ENCODE peak calls at places on chromosomes 13 and 19, in eight cellular contexts. W is left lung; B is H1; Q is ascending aorta; S is pancreas; H is PC-3; R is CD4-positive, alpha-beta T cell; C is neural crest cell. F is an unnamed sample.

GRCh38 chr13:35909837-35910236 is 221.3 kb downstream of the DCLK1 start:
- DNase-seq in W (no peak), B (no peak), Q (no peak), S (no peak), H (no peak), R (no peak), C (no peak), F (no peak)

GRCh38 chr13:99797716-99798115 is 173.9 kb downstream of the ZIC5 start:
- DNase-seq in W (no peak), B (no peak), Q (no peak), S (no peak), H (no peak), R (no peak), C (no peak), F (no peak)

GRCh38 chr19:33214621-33215020 is 11.0 kb downstream of the SLC7A10 start:
- DNase-seq in W (peak; percentile 0), B (no peak), Q (no peak), S (no peak), H (peak; percentile 4), R (no peak), C (peak; percentile 37), F (no peak)

GRCh38 chr19:49073514-49074378 is 1.2 kb upstream of the KCNA7 start:
- DNase-seq in W (no peak), B (no peak), Q (no peak), S (no peak), H (peak; percentile 57), R (no peak), C (no peak), F (no peak)

GRCh38 chr13:64078480-64078936 is 2662.9 kb upstream of the PCDH20 start:
- DNase-seq in W (peak; percentile 62), B (no peak), Q (no peak), S (no peak), H (no peak), R (no peak), C (no peak), F (no peak)

GRCh38 chr19:5134683-5135082 is 165.8 kb downstream of the KDM4B start:
- DNase-seq in W (no peak), B (no peak), Q (no peak), S (no peak), H (no peak), R (no peak), C (no peak), F (no peak)

GRCh38 chr13:30341815-30342570 is 34.6 kb upstream of the KATNAL1 start:
- DNase-seq in W (peak; percentile 83), B (no peak), Q (peak; percentile 94), S (peak; percentile 77), H (peak; percentile 90), R (no peak), C (no peak), F (no peak)

GRCh38 chr19:13953021-13953531 is 767 bp downstream of the DCAF15 start:
- DNase-seq in W (no peak), B (no peak), Q (no peak), S (no peak), H (peak; percentile 46), R (no peak), C (no peak), F (no peak)

GRCh38 chr13:55500694-55501093 is 1640.0 kb upstream of the PRR20A start:
- DNase-seq in W (no peak), B (no peak), Q (no peak), S (no peak), H (no peak), R (no peak), C (no peak), F (no peak)

DNA sequence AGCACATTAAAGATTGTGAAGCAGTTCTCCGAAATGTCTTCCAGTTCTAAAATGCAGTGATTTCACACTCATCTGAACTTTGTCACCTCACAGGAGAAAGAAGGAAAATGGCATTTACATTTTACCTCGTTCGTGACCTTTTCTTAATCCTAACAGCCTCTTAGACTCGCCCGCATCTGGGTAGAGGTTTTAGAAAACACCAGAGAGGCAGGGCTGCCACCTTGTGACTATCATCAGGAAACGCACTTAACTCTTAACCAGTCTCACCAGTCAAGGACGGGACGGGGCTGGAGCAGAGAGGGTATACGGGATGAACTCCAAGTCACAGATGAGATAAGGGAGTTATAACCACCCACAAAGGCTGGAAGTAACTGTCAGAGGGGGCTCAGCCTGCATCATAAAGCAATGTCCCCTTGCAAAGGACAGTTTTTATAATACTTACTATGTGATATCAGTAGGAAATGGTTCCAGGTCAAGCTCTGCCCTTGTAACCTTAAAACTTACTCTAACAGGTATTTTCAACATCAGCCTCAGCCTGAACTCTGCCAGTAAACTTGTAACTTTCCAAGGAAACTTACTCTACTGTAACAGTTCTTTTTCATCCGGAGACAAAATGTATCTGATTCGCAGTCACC is 8.6 kb upstream of the CEACAM6 start:
- DNase-seq in W (no peak), B (no peak), Q (no peak), S (peak; percentile 62), H (peak; percentile 76), R (peak; percentile 42), C (no peak), F (no peak)
- TF ChIP-seq CTCF in W (peak; percentile 37), B (peak; percentile 38), Q (no peak), S (peak; percentile 34), H (peak; percentile 76), R (peak; percentile 60), C (peak; percentile 54), F (no peak)

GRCh38 chr13:76884167-76884566 is 2.0 kb downstream of the KCTD12 start:
- DNase-seq in W (peak; percentile 65), B (peak; percentile 33), Q (no peak), S (peak; percentile 56), H (no peak), R (no peak), C (no peak), F (no peak)
- TF ChIP-seq CTCF in W (no peak), B (peak; percentile 74), Q (peak; percentile 49), S (no peak), H (no peak), R (no peak), C (peak; percentile 44), F (no peak)

DNA sequence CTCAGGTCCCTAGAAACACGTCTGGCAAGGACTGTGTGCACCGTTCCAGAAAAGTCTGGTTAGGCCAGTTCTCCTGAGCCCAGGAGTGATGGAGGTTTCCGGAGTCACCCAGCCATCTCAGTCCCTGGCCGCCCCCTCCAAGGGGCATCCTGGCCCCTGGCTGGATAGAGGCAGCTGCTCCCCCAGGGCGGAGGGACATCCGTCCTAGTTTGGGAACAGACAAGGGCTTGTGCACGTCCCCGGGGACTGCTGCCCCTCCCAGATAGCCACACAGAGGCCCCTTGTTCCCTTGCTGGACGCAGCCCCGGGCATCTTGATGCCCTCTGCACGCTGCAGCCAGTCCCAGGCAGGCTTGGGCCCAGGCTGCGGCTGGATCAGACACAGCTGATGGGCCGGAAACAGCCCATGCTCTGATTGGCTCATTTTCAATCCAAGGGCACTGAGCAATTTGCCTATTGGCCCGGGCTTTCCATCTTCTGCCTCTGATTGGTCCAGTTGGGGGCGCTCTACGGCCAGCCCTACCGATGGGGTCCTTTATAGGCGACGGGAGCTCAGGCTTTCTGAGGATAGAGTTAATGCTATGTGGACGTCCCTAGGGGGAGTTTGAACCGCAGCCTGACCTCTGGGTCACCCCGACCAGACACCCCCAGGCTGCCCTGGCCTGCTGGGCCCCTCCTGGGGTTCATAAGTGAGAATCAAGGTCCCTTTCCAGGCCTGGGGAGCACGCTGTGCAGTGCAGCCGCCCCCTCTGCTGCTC is 3.7 kb downstream of the S1PR2 start:
- DNase-seq in W (no peak), B (no peak), Q (peak; percentile 68), S (no peak), H (no peak), R (no peak), C (peak; percentile 60), F (no peak)
- TF ChIP-seq CTCF in W (no peak), B (peak; percentile 26), Q (no peak), S (no peak), H (peak; percentile 42), R (no peak), C (no peak), F (no peak)

DNA sequence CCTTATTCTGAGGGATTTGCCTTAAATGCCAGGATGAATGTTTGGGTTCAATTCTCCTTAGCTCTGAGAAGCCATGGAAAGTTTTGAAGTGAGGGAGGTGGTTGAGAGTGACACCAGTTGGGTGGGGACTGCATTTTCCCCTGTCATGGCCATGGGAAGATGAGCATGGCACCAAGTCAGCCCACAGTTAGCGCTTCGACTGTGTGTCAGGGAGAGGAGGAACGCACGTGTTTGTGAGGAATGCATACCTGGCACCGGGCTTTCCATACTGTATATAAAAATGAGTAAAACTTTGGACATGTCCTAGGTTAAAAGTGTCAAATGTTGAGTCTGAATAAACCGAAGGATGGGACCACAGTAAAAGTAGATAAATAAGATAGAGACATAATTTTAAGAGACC is 187.5 kb upstream of the KL start:
- DNase-seq in W (no peak), B (no peak), Q (no peak), S (no peak), H (no peak), R (no peak), C (no peak), F (no peak)
- TF ChIP-seq CTCF in W (no peak), B (no peak), Q (no peak), S (no peak), H (no peak), R (no peak), C (no peak), F (no peak)

GRCh38 chr13:51047434-51048165 is 63.5 kb downstream of the C13orf42 start:
- DNase-seq in W (no peak), B (no peak), Q (no peak), S (no peak), H (no peak), R (no peak), C (no peak), F (no peak)
- TF ChIP-seq CTCF in W (no peak), B (no peak), Q (no peak), S (no peak), H (no peak), R (no peak), C (no peak), F (no peak)

GRCh38 chr13:109945206-109945960 is 159.0 kb upstream of the IRS2 start:
- DNase-seq in W (no peak), B (no peak), Q (no peak), S (no peak), H (peak; percentile 58), R (no peak), C (no peak), F (no peak)
- TF ChIP-seq CTCF in W (no peak), B (no peak), Q (no peak), S (no peak), H (no peak), R (no peak), C (no peak), F (no peak)